ENCODE peak calls at places on chromosome 12, in six cellular contexts. D is naive thymus-derived CD8-positive, alpha-beta T cell; Z is kidney glomerular epithelial cell; G is NCI-H146; Q is H54; X is tibial nerve. F is an unnamed sample.

GRCh38 chr12:23525450-23526072 is 423.9 kb downstream of the SOX5 start:
- DNase-seq in D (no peak), Z (no peak), G (no peak), Q (no peak), X (no peak), F (no peak)

GRCh38 chr12:82593901-82594396 is 92.8 kb upstream of the TMTC2 start:
- DNase-seq in D (no peak), Z (peak), G (peak), Q (no peak), X (no peak), F (no peak)

GRCh38 chr12:74429535-74429934 is 108.1 kb upstream of the ATXN7L3B start:
- DNase-seq in D (no peak), Z (no peak), G (no peak), Q (no peak), X (no peak), F (no peak)

GRCh38 chr12:120342567-120343537 is 15.3 kb upstream of the PLA2G1B start:
- DNase-seq in D (no peak), Z (no peak), G (no peak), Q (no peak), X (no peak), F (no peak)

GRCh38 chr12:71759941-71760340 is 5.3 kb downstream of the RAB21 start:
- DNase-seq in D (no peak), Z (no peak), G (no peak), Q (no peak), X (no peak), F (no peak)

GRCh38 chr12:90015228-90015627 is 306.6 kb upstream of the ATP2B1 start:
- DNase-seq in D (no peak), Z (no peak), G (no peak), Q (no peak), X (no peak), F (no peak)

GRCh38 chr12:44574586-44574985 is 301.5 kb downstream of the NELL2 start:
- DNase-seq in D (no peak), Z (no peak), G (no peak), Q (no peak), X (no peak), F (no peak)

GRCh38 chr12:106601031-106601430 is 18.2 kb downstream of the RFX4 start:
- DNase-seq in D (no peak), Z (no peak), G (peak), Q (no peak), X (no peak), F (no peak)

GRCh38 chr12:132617822-132618682 is 524 bp upstream of the P2RX2 start:
- DNase-seq in D (no peak), Z (no peak), G (peak), Q (no peak), X (no peak), F (no peak)

GRCh38 chr12:70745066-70745465 is 107.8 kb upstream of the PTPRB start:
- DNase-seq in D (no peak), Z (no peak), G (no peak), Q (no peak), X (no peak), F (no peak)